ENCODE peak calls at places on chromosome 18, in seven cellular contexts. One of them, this sample, is unnamed.
A peak's percentile ranks its signal among the peaks of the same experiment; 100 is the strongest.

GRCh38 chr18:43485565-43485964 is 208.3 kb upstream of the SYT4 start:
- DNase-seq in body of pancreas: peak; percentile 39
- DNase-seq in Panc1: no peak
- DNase-seq in H1: no peak
- DNase-seq in GM23338: no peak
- DNase-seq in upper lobe of right lung: no peak
- DNase-seq in endodermal cell: no peak
- DNase-seq in this sample: no peak

GRCh38 chr18:45916302-45916701 is 50.8 kb downstream of the EPG5 start:
- DNase-seq in body of pancreas: no peak
- DNase-seq in Panc1: no peak
- DNase-seq in H1: no peak
- DNase-seq in GM23338: peak; percentile 22
- DNase-seq in upper lobe of right lung: no peak
- DNase-seq in endodermal cell: peak; percentile 70
- DNase-seq in this sample: no peak

GRCh38 chr18:57819671-57820460 is 16.8 kb upstream of the ATP8B1 start:
- DNase-seq in body of pancreas: peak; percentile 93
- DNase-seq in Panc1: peak; percentile 94
- DNase-seq in H1: no peak
- DNase-seq in GM23338: peak; percentile 16
- DNase-seq in upper lobe of right lung: peak; percentile 69
- DNase-seq in endodermal cell: peak; percentile 50
- DNase-seq in this sample: peak; percentile 77

GRCh38 chr18:63157293-63158011 is 162.1 kb downstream of the BCL2 start:
- DNase-seq in body of pancreas: no peak
- DNase-seq in Panc1: no peak
- DNase-seq in H1: no peak
- DNase-seq in GM23338: no peak
- DNase-seq in upper lobe of right lung: no peak
- DNase-seq in endodermal cell: no peak
- DNase-seq in this sample: no peak

GRCh38 chr18:56214706-56215105 is 423.7 kb downstream of the TXNL1 start:
- DNase-seq in body of pancreas: no peak
- DNase-seq in Panc1: no peak
- DNase-seq in H1: no peak
- DNase-seq in GM23338: no peak
- DNase-seq in upper lobe of right lung: no peak
- DNase-seq in endodermal cell: no peak
- DNase-seq in this sample: no peak

GRCh38 chr18:24567199-24567598 is 106.8 kb downstream of the HRH4 start:
- DNase-seq in body of pancreas: no peak
- DNase-seq in Panc1: no peak
- DNase-seq in H1: peak; percentile 29
- DNase-seq in GM23338: no peak
- DNase-seq in upper lobe of right lung: no peak
- DNase-seq in endodermal cell: no peak
- DNase-seq in this sample: no peak

GRCh38 chr18:42706029-42706608 is 409.4 kb downstream of the RIT2 start:
- DNase-seq in body of pancreas: no peak
- DNase-seq in Panc1: no peak
- DNase-seq in H1: no peak
- DNase-seq in GM23338: no peak
- DNase-seq in upper lobe of right lung: no peak
- DNase-seq in endodermal cell: no peak
- DNase-seq in this sample: no peak

GRCh38 chr18:59423251-59423650 is 64.2 kb upstream of the LMAN1 start:
- DNase-seq in body of pancreas: no peak
- DNase-seq in Panc1: no peak
- DNase-seq in H1: no peak
- DNase-seq in GM23338: no peak
- DNase-seq in upper lobe of right lung: no peak
- DNase-seq in endodermal cell: no peak
- DNase-seq in this sample: no peak

GRCh38 chr18:47168913-47169312 is 7.3 kb downstream of the IER3IP1 start:
- DNase-seq in body of pancreas: no peak
- DNase-seq in Panc1: no peak
- DNase-seq in H1: no peak
- DNase-seq in GM23338: no peak
- DNase-seq in upper lobe of right lung: no peak
- DNase-seq in endodermal cell: no peak
- DNase-seq in this sample: no peak

GRCh38 chr18:23250893-23251656 is 115.8 kb downstream of the CABLES1 start:
- DNase-seq in body of pancreas: no peak
- DNase-seq in Panc1: no peak
- DNase-seq in H1: no peak
- DNase-seq in GM23338: no peak
- DNase-seq in upper lobe of right lung: peak; percentile 86
- DNase-seq in endodermal cell: no peak
- DNase-seq in this sample: no peak
- H3K36me3 ChIP-seq in body of pancreas: no peaks in the 10 kb centered on the region
- H3K36me3 ChIP-seq in Panc1: no peaks in the 10 kb centered on the region
- H3K36me3 ChIP-seq in H1: peaks cover 42% of the 10 kb centered on the region
- H3K36me3 ChIP-seq in GM23338: peaks cover 10% of the 10 kb centered on the region
- H3K36me3 ChIP-seq in upper lobe of right lung: peaks cover 33% of the 10 kb centered on the region
- H3K36me3 ChIP-seq in endodermal cell: peaks cover 10% of the 10 kb centered on the region
- H3K36me3 ChIP-seq in this sample: no peaks in the 10 kb centered on the region

DNA sequence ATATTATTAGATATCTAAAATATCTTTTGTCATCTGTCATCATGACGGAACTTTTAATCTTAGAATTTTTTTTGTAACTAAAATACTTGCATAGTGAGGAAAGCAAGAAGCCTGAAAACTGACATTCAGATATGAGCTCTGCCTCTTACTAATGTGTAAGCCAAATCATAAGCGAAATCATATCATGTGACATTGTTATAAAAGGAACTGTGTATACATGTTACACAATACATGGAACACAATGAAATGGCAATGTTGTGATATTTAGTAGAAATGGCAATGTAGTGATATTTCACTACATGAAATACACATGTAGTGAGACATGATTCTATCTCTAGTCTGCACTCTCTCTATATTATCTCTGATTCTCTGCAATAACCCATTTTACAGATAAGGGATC is 1016.4 kb upstream of the PIK3C3 start:
- DNase-seq in body of pancreas: no peak
- DNase-seq in Panc1: no peak
- DNase-seq in H1: no peak
- DNase-seq in GM23338: no peak
- DNase-seq in upper lobe of right lung: no peak
- DNase-seq in endodermal cell: no peak
- DNase-seq in this sample: no peak
- H3K4me1 ChIP-seq in body of pancreas: no peaks in the 10 kb centered on the region
- H3K4me1 ChIP-seq in Panc1: no peaks in the 10 kb centered on the region
- H3K4me1 ChIP-seq in H1: no peaks in the 10 kb centered on the region
- H3K4me1 ChIP-seq in GM23338: no peaks in the 10 kb centered on the region
- H3K4me1 ChIP-seq in upper lobe of right lung: no peaks in the 10 kb centered on the region
- H3K4me1 ChIP-seq in endodermal cell: no peaks in the 10 kb centered on the region
- H3K4me1 ChIP-seq in this sample: peaks cover 7% of the 10 kb centered on the region

GRCh38 chr18:75143851-75144250 is 65.1 kb downstream of the PTGR3 start:
- DNase-seq in body of pancreas: no peak
- DNase-seq in Panc1: no peak
- DNase-seq in H1: no peak
- DNase-seq in GM23338: no peak
- DNase-seq in upper lobe of right lung: no peak
- DNase-seq in endodermal cell: no peak
- DNase-seq in this sample: no peak
- H3K27ac ChIP-seq in body of pancreas: no peak overlapping the region
- H3K27ac ChIP-seq in Panc1: no peak overlapping the region
- H3K27ac ChIP-seq in H1: no peak overlapping the region
- H3K27ac ChIP-seq in GM23338: no peak overlapping the region
- H3K27ac ChIP-seq in upper lobe of right lung: no peak overlapping the region
- H3K27ac ChIP-seq in endodermal cell: no peak overlapping the region
- H3K27ac ChIP-seq in this sample: no peak overlapping the region

GRCh38 chr18:79730804-79731203 is 51.2 kb downstream of the CTDP1 start:
- DNase-seq in body of pancreas: no peak
- DNase-seq in Panc1: no peak
- DNase-seq in H1: no peak
- DNase-seq in GM23338: no peak
- DNase-seq in upper lobe of right lung: no peak
- DNase-seq in endodermal cell: no peak
- DNase-seq in this sample: no peak

GRCh38 chr18:79733135-79733609 is 53.6 kb downstream of the CTDP1 start:
- DNase-seq in body of pancreas: no peak
- DNase-seq in Panc1: no peak
- DNase-seq in H1: no peak
- DNase-seq in GM23338: no peak
- DNase-seq in upper lobe of right lung: no peak
- DNase-seq in endodermal cell: no peak
- DNase-seq in this sample: no peak

GRCh38 chr18:79735071-79735980 is 55.7 kb downstream of the CTDP1 start:
- DNase-seq in body of pancreas: no peak
- DNase-seq in Panc1: no peak
- DNase-seq in H1: no peak
- DNase-seq in GM23338: no peak
- DNase-seq in upper lobe of right lung: no peak
- DNase-seq in endodermal cell: no peak
- DNase-seq in this sample: no peak

GRCh38 chr18:79733996-79734770 is 54.6 kb downstream of the CTDP1 start:
- DNase-seq in body of pancreas: no peak
- DNase-seq in Panc1: no peak
- DNase-seq in H1: no peak
- DNase-seq in GM23338: no peak
- DNase-seq in upper lobe of right lung: no peak
- DNase-seq in endodermal cell: no peak
- DNase-seq in this sample: no peak

DNA sequence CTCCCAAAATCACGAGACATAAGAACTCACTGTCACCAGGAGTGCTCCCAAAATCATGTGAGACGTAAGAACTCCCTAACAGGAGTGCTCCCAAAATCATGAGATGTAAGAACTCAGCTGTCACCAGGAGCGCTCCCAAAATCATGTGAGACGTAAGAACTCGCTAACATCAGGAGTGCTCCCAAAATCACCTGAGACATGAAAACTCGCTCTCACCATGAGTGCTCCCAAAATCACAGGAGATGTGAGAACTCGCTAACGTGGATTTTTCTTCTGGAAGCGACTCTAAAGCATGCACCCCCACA is 53.1 kb downstream of the CTDP1 start:
- DNase-seq in body of pancreas: no peak
- DNase-seq in Panc1: no peak
- DNase-seq in H1: no peak
- DNase-seq in GM23338: no peak
- DNase-seq in upper lobe of right lung: no peak
- DNase-seq in endodermal cell: no peak
- DNase-seq in this sample: no peak
- H3K36me3 ChIP-seq in body of pancreas: peaks cover 27% of the 10 kb centered on the region
- H3K36me3 ChIP-seq in Panc1: peaks cover 7% of the 10 kb centered on the region
- H3K36me3 ChIP-seq in H1: peaks cover 46% of the 10 kb centered on the region
- H3K36me3 ChIP-seq in GM23338: peaks cover 12% of the 10 kb centered on the region
- H3K36me3 ChIP-seq in upper lobe of right lung: peaks cover 56% of the 10 kb centered on the region
- H3K36me3 ChIP-seq in endodermal cell: peaks cover 73% of the 10 kb centered on the region
- H3K36me3 ChIP-seq in this sample: peaks cover 18% of the 10 kb centered on the region

This sample was measured in SJCRH30.